ENCODE peak calls at places on chromosomes 12 and 14, in eight cellular contexts. H is activated naive CD4-positive, alpha-beta T cell treated with anti-CD3 and anti-CD28 coated beads, Interleukin-2, amount 50 U/mL, for 72 hours; Y is activated T-cell treated with anti-CD3 and anti-CD28 coated beads, Interleukin-2, amount 50 U/mL, for 72 hours; I is CD8-positive, alpha-beta T cell; F is Panc1; Q is activated CD8-positive, alpha-beta T cell treated with anti-CD3 and anti-CD28 coated beads, Interleukin-2, amount 10 ng/mL, durations not matched to agents 7 days and 5 days; E is upper lobe of left lung; W is CD4-positive, alpha-beta T cell. X is an unnamed sample.

GRCh38 chr12:4870423-4870822 is 39.3 kb upstream of the KCNA1 start:
- ATAC-seq in H (no peak), Y (no peak), I (no peak), F (no peak), Q (no peak), E (no peak), W (no peak), X (no peak)

GRCh38 chr14:61719344-61720301 is 24.3 kb downstream of the HIF1A start:
- ATAC-seq in H (peak), Y (peak), I (peak), F (no peak), Q (peak), E (no peak), W (peak), X (peak)

GRCh38 chr14:94925416-94925815 is 155.5 kb upstream of the GSC start:
- ATAC-seq in H (no peak), Y (no peak), I (no peak), F (no peak), Q (no peak), E (no peak), W (no peak), X (no peak)

GRCh38 chr12:89663577-89664357 is 44.9 kb downstream of the ATP2B1 start:
- ATAC-seq in H (peak), Y (peak), I (peak), F (no peak), Q (peak), E (peak), W (peak), X (peak)

GRCh38 chr12:96233941-96234461 is 39.8 kb downstream of the ELK3 start:
- ATAC-seq in H (no peak), Y (no peak), I (no peak), F (no peak), Q (no peak), E (peak), W (no peak), X (no peak)

GRCh38 chr12:52415870-52416750 is 10.0 kb upstream of the KRT82 start:
- ATAC-seq in H (no peak), Y (no peak), I (no peak), F (no peak), Q (no peak), E (peak), W (no peak), X (no peak)

GRCh38 chr12:2119266-2119665 is 66.5 kb downstream of the CACNA1C start:
- ATAC-seq in H (no peak), Y (no peak), I (no peak), F (no peak), Q (no peak), E (no peak), W (no peak), X (no peak)

GRCh38 chr12:108691995-108692808 is 39.1 kb downstream of the CORO1C start:
- ATAC-seq in H (no peak), Y (peak), I (peak), F (peak), Q (peak), E (peak), W (peak), X (no peak)

GRCh38 chr14:99595524-99595923 is 8.5 kb downstream of the CCDC85C start:
- ATAC-seq in H (no peak), Y (no peak), I (no peak), F (no peak), Q (no peak), E (no peak), W (no peak), X (no peak)

GRCh38 chr14:73815849-73816816 is 35.5 kb upstream of the PTGR2 start:
- ATAC-seq in H (no peak), Y (no peak), I (no peak), F (no peak), Q (no peak), E (peak), W (no peak), X (no peak)

GRCh38 chr12:123050331-123050809 is 69.9 kb downstream of the ARL6IP4 start:
- ATAC-seq in H (peak), Y (peak), I (no peak), F (peak), Q (peak), E (peak), W (no peak), X (peak)

GRCh38 chr12:79055926-79056674 is 191.5 kb downstream of the SYT1 start:
- ATAC-seq in H (no peak), Y (no peak), I (no peak), F (peak), Q (no peak), E (no peak), W (no peak), X (no peak)

GRCh38 chr12:125061229-125061628 is 4.0 kb upstream of the AACS start:
- ATAC-seq in H (no peak), Y (no peak), I (no peak), F (no peak), Q (no peak), E (no peak), W (no peak), X (no peak)

GRCh38 chr12:12072064-12072760 is 1.5 kb downstream of the BCL2L14 start:
- ATAC-seq in H (peak), Y (peak), I (peak), F (no peak), Q (peak), E (peak), W (peak), X (peak)

GRCh38 chr12:118032188-118032587 is 15.7 kb downstream of the RFC5 start:
- ATAC-seq in H (no peak), Y (no peak), I (no peak), F (no peak), Q (no peak), E (no peak), W (no peak), X (no peak)

X was measured in activated CD4-positive, CD25-positive, alpha-beta regulatory T cell treated with anti-CD3 and anti-CD28 coated beads, Interleukin-2, amount 50 U/mL, for 24 hours.